ENCODE peak calls at places on chromosomes 7 and 10, in five cellular contexts. X, B, Y, M and S are unnamed samples.

GRCh38 chr7:50359995-50360925 is 55.7 kb downstream of the IKZF1 start:
- DNase-seq in X (no peak), Y (no peak), M (no peak), B (no peak), S (no peak)

GRCh38 chr10:13201132-13201531 is 33.0 kb downstream of the UCMA start:
- DNase-seq in X (no peak), Y (no peak), B (no peak), M (peak; percentile 51), S (peak; percentile 49)

GRCh38 chr7:2926898-2927405 is 82.8 kb upstream of the GNA12 start:
- DNase-seq in B (peak; percentile 1), X (no peak), M (no peak), Y (peak; percentile 19), S (no peak)

GRCh38 chr7:99831595-99831994 is 3.8 kb downstream of the CYP3A43 start:
- DNase-seq in M (no peak), Y (no peak), B (no peak), X (no peak), S (no peak)

GRCh38 chr7:156691764-156692163 is 51.2 kb downstream of the RNF32 start:
- DNase-seq in M (no peak), X (no peak), B (no peak), Y (no peak), S (no peak)

GRCh38 chr7:36911788-36912187 is 187.5 kb upstream of the AOAH start:
- DNase-seq in M (no peak), X (no peak), Y (no peak), B (no peak), S (no peak)

GRCh38 chr7:913736-914520 is 37.6 kb downstream of the GET4 start:
- DNase-seq in B (no peak), X (no peak), Y (no peak), M (no peak), S (no peak)

GRCh38 chr10:103716206-103717160 is 138.9 kb downstream of the SH3PXD2A start:
- DNase-seq in X (no peak), M (no peak), B (no peak), Y (no peak), S (no peak)

GRCh38 chr10:95480901-95481491 is 80.2 kb downstream of the SORBS1 start:
- DNase-seq in Y (peak; percentile 73), X (no peak), B (no peak), M (peak; percentile 15), S (no peak)

GRCh38 chr7:97731736-97732370 is at the start of gene TAC1:
- DNase-seq in M (no peak), B (no peak), X (no peak), Y (no peak), S (no peak)

GRCh38 chr7:151566897-151567320 is 47.2 kb upstream of the RHEB start:
- DNase-seq in M (peak; percentile 86), B (no peak), X (no peak), Y (no peak), S (peak; percentile 45)

GRCh38 chr7:137994091-137994688 is 7.7 kb downstream of the CREB3L2 start:
- DNase-seq in X (no peak), Y (no peak), B (no peak), M (no peak), S (no peak)

GRCh38 chr10:44992070-44992731 is 8.5 kb upstream of the ZNF22 start:
- DNase-seq in X (no peak), Y (no peak), B (no peak), M (no peak), S (no peak)

GRCh38 chr7:106068538-106068961 is 43.6 kb downstream of the SYPL1 start:
- DNase-seq in M (no peak), B (no peak), X (no peak), Y (no peak), S (no peak)

GRCh38 chr7:155871211-155871610 is 58.9 kb upstream of the SHH start:
- DNase-seq in Y (no peak), X (no peak), M (no peak), B (no peak), S (no peak)

GRCh38 chr7:28005075-28005847 is 175.3 kb downstream of the JAZF1 start:
- DNase-seq in Y (no peak), B (no peak), X (no peak), M (no peak), S (no peak)

GRCh38 chr10:84933402-84933801 is 605.0 kb downstream of the CCSER2 start:
- DNase-seq in M (no peak), Y (no peak), B (no peak), X (no peak), S (no peak)